ENCODE peak calls at places on chromosomes 11 and 22, in eight cellular contexts. Z is aorta; S is colonic mucosa; V is endodermal cell; L is mesenchymal stem cell; E is CD8-positive, alpha-beta memory T cell; G is OCI-LY7; N is CD4-positive, alpha-beta memory T cell. O is an unnamed sample.

GRCh38 chr22:22578702-22579424 is 19.8 kb upstream of the PRAME start:
- DNase-seq in Z (no peak), S (no peak), V (no peak), L (peak; percentile 14), E (no peak), G (no peak), N (no peak), O (peak; percentile 34)

GRCh38 chr11:70364198-70364597 is 34.1 kb upstream of the CTTN start:
- DNase-seq in Z (no peak), S (no peak), V (peak; percentile 9), L (no peak), E (no peak), G (no peak), N (no peak), O (no peak)

GRCh38 chr11:8838248-8838647 is 72.7 kb upstream of the AKIP1 start:
- DNase-seq in Z (no peak), S (no peak), V (no peak), L (peak; percentile 95), E (no peak), G (no peak), N (no peak), O (peak; percentile 8)

GRCh38 chr11:34132261-34132965 is 27.0 kb downstream of the NAT10 start:
- DNase-seq in Z (no peak), S (no peak), V (no peak), L (no peak), E (no peak), G (no peak), N (no peak), O (no peak)

GRCh38 chr11:26247340-26247739 is 84.6 kb upstream of the ANO3 start:
- DNase-seq in Z (no peak), S (no peak), V (no peak), L (no peak), E (no peak), G (no peak), N (no peak), O (no peak)

GRCh38 chr11:69825037-69825834 is 6.0 kb upstream of the FGF3 start:
- DNase-seq in Z (peak; percentile 46), S (peak; percentile 53), V (no peak), L (no peak), E (no peak), G (no peak), N (no peak), O (peak; percentile 32)

GRCh38 chr11:115112779-115113178 is 391.4 kb downstream of the CADM1 start:
- DNase-seq in Z (no peak), S (no peak), V (no peak), L (no peak), E (no peak), G (no peak), N (no peak), O (no peak)

GRCh38 chr11:48066881-48067800 is 86.8 kb downstream of the PTPRJ start:
- DNase-seq in Z (no peak), S (no peak), V (peak; percentile 46), L (no peak), E (no peak), G (no peak), N (no peak), O (peak; percentile 21)

GRCh38 chr22:38946771-38947170 is 10.6 kb upstream of the APOBEC3A start:
- DNase-seq in Z (peak; percentile 19), S (no peak), V (no peak), L (no peak), E (no peak), G (no peak), N (no peak), O (no peak)

GRCh38 chr11:9626778-9627394 is 37.0 kb upstream of the SWAP70 start:
- DNase-seq in Z (no peak), S (no peak), V (peak; percentile 92), L (peak; percentile 14), E (no peak), G (no peak), N (no peak), O (peak; percentile 13)

GRCh38 chr11:78039391-78039918 is 16.4 kb upstream of the KCTD14 start:
- DNase-seq in Z (no peak), S (no peak), V (no peak), L (no peak), E (no peak), G (no peak), N (no peak), O (no peak)

GRCh38 chr22:45602824-45603301 is 68.8 kb upstream of the ATXN10 start:
- DNase-seq in Z (no peak), S (no peak), V (peak; percentile 93), L (peak; percentile 44), E (no peak), G (peak; percentile 58), N (no peak), O (peak; percentile 74)

GRCh38 chr11:57322881-57323467 is 1.8 kb downstream of the TNKS1BP1 start:
- DNase-seq in Z (no peak), S (no peak), V (no peak), L (no peak), E (no peak), G (no peak), N (no peak), O (no peak)

GRCh38 chr11:1452744-1453143 is 33.8 kb downstream of the MOB2 start:
- DNase-seq in Z (no peak), S (no peak), V (no peak), L (no peak), E (no peak), G (no peak), N (no peak), O (no peak)

GRCh38 chr11:48093795-48094642 is 113.7 kb downstream of the PTPRJ start:
- DNase-seq in Z (no peak), S (peak; percentile 42), V (no peak), L (peak; percentile 25), E (no peak), G (no peak), N (no peak), O (no peak)

GRCh38 chr22:22769434-22770279 is 118.0 kb upstream of the IGLL5 start:
- DNase-seq in Z (no peak), S (no peak), V (no peak), L (no peak), E (no peak), G (no peak), N (no peak), O (no peak)

DNA sequence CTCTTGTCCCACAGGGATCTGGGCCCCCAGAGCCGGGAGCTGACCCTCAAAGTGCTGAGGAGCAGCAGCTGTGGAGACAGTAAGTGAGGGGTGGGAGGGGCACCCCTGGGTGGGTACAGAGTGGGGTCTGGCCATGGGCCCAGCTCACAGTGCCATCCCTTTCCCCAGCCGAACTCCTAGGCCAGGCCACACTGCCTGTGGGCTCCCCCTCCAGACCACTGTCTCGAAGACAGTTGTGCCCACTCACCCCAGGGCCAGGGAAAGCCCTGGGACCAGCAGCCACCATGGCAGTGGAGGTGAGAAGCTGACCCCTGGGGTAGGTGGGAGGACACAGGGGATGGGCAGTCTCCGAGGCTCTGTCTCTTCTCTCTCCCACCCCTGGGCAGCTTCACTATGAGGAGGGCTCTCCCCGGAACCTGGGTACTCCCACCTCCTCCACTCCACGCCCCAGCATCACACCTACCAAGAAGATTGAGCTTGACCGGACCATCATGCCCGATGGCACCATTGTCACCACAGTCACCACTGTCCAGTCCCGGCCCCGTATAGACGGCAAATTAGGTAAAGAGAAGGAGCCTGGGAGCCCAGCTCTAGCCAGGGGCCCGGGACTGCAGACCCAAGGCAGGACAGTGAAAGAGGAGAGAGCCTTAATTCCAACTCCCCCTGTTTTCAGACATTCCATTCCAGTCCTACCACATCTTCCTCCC is 5.3 kb downstream of the C2CD2L start:
- DNase-seq in Z (no peak), S (no peak), V (no peak), L (no peak), E (no peak), G (no peak), N (no peak), O (no peak)
- H3K9me3 ChIP-seq in Z (no peaks in the 10 kb centered on the region), S (no peaks in the 10 kb centered on the region), V (no peaks in the 10 kb centered on the region), L (no peaks in the 10 kb centered on the region), E (no peaks in the 10 kb centered on the region), G (no peaks in the 10 kb centered on the region), N (no peaks in the 10 kb centered on the region), O (no peaks in the 10 kb centered on the region)

GRCh38 chr22:47806894-47807293 is 1044.4 kb downstream of the TBC1D22A start:
- DNase-seq in Z (no peak), S (no peak), V (peak; percentile 14), L (no peak), E (no peak), G (no peak), N (no peak), O (no peak)
- H3K9me3 ChIP-seq in Z (peaks cover 1% of the 10 kb centered on the region), S (no peaks in the 10 kb centered on the region), V (no peaks in the 10 kb centered on the region), L (peaks cover 10% of the 10 kb centered on the region), E (no peaks in the 10 kb centered on the region), G (no peaks in the 10 kb centered on the region), N (no peaks in the 10 kb centered on the region), O (no peaks in the 10 kb centered on the region)

GRCh38 chr11:50187220-50187619 is 154.5 kb downstream of the OR4C45 start:
- DNase-seq in Z (no peak), S (no peak), V (no peak), L (no peak), E (no peak), G (no peak), N (no peak), O (no peak)

GRCh38 chr11:50192743-50193142 is 160.1 kb downstream of the OR4C45 start:
- DNase-seq in Z (no peak), S (no peak), V (no peak), L (no peak), E (no peak), G (no peak), N (no peak), O (no peak)

GRCh38 chr11:50182486-50182885 is 149.8 kb downstream of the OR4C45 start:
- DNase-seq in Z (no peak), S (no peak), V (no peak), L (no peak), E (no peak), G (no peak), N (no peak), O (no peak)

GRCh38 chr11:50186146-50186545 is 153.5 kb downstream of the OR4C45 start:
- DNase-seq in Z (no peak), S (no peak), V (no peak), L (no peak), E (no peak), G (no peak), N (no peak), O (no peak)

DNA sequence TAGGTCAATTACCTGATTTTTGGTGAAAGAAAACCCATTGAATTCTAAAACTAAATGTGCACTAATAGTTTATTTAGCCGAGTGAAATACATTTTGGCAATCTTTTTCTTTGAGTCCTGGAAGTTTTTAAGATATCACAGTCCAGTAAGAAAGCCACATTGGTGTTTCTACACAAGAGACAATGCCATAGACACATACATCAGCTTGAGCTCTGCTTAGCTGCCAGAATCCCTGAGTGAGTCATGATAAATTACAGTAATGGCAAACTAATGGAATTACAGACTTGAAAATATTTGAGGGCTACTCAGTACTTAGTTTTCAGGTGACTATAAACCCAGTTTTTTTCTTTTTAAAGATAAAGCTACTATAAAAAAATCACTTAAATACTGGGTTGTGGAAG is 155.4 kb downstream of the OR4C45 start:
- DNase-seq in Z (no peak), S (no peak), V (no peak), L (no peak), E (no peak), G (no peak), N (no peak), O (no peak)
- H3K9me3 ChIP-seq in Z (no peaks in the 10 kb centered on the region), S (peaks cover 4% of the 10 kb centered on the region), V (peaks cover 73% of the 10 kb centered on the region), L (peaks cover 2% of the 10 kb centered on the region), E (no peaks in the 10 kb centered on the region), G (no peaks in the 10 kb centered on the region), N (no peaks in the 10 kb centered on the region), O (no peaks in the 10 kb centered on the region)

DNA sequence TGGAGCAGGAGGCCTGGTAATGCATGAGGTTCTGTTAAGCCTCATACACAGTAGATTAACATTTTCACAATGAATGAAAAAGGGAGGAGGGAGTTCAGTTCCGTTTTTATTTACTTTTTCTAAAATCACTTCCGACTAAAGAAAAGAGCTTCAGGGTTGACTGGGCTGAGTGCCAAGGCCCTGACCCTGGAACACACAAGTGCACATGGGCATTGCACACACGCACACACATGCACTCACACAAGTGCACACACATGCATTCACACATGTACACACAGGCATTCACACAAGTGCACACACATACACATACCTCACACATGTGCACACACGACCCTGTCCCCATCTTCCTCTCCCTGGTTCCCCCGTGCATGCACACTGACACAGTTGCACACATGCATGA is 303.3 kb downstream of the BRD1 start:
- DNase-seq in Z (no peak), S (no peak), V (no peak), L (no peak), E (no peak), G (no peak), N (no peak), O (no peak)
- H3K9me3 ChIP-seq in Z (peaks cover 2% of the 10 kb centered on the region), S (no peaks in the 10 kb centered on the region), V (no peaks in the 10 kb centered on the region), L (no peaks in the 10 kb centered on the region), E (no peaks in the 10 kb centered on the region), G (no peaks in the 10 kb centered on the region), N (no peaks in the 10 kb centered on the region), O (no peaks in the 10 kb centered on the region)